ENCODE peak calls at places on chromosomes 16 and 17, in ten cellular contexts. One of them, this sample, is unnamed.

GRCh38 chr17:77028900-77029299 is 111.9 kb upstream of the SEC14L1 start:
- DNase-seq in tibial nerve: no peak
- DNase-seq in glutamatergic neuron: no peak
- DNase-seq in BJ: no peak
- DNase-seq in PC-3: no peak
- DNase-seq in CD8-positive, alpha-beta T cell: no peak
- DNase-seq in AG09309: no peak
- DNase-seq in psoas muscle: no peak
- DNase-seq in Peyer's patch: no peak
- DNase-seq in cardiac muscle cell: no peak
- DNase-seq in this sample: no peak

GRCh38 chr17:7668482-7668881 is 17.8 kb downstream of the ATP1B2 start:
- DNase-seq in tibial nerve: no peak
- DNase-seq in glutamatergic neuron: no peak
- DNase-seq in BJ: no peak
- DNase-seq in PC-3: no peak
- DNase-seq in CD8-positive, alpha-beta T cell: no peak
- DNase-seq in AG09309: no peak
- DNase-seq in psoas muscle: no peak
- DNase-seq in Peyer's patch: no peak
- DNase-seq in cardiac muscle cell: no peak
- DNase-seq in this sample: no peak

GRCh38 chr17:68248199-68248825 is 469 bp downstream of the AMZ2 start:
- DNase-seq in tibial nerve: peak; percentile 41
- DNase-seq in glutamatergic neuron: no peak
- DNase-seq in BJ: no peak
- DNase-seq in PC-3: peak; percentile 29
- DNase-seq in CD8-positive, alpha-beta T cell: no peak
- DNase-seq in AG09309: peak; percentile 32
- DNase-seq in psoas muscle: no peak
- DNase-seq in Peyer's patch: no peak
- DNase-seq in cardiac muscle cell: no peak
- DNase-seq in this sample: no peak

GRCh38 chr17:29933379-29933778 is 3.4 kb upstream of the SSH2 start:
- DNase-seq in tibial nerve: no peak
- DNase-seq in glutamatergic neuron: no peak
- DNase-seq in BJ: no peak
- DNase-seq in PC-3: peak; percentile 39
- DNase-seq in CD8-positive, alpha-beta T cell: no peak
- DNase-seq in AG09309: no peak
- DNase-seq in psoas muscle: no peak
- DNase-seq in Peyer's patch: no peak
- DNase-seq in cardiac muscle cell: peak; percentile 53
- DNase-seq in this sample: no peak

GRCh38 chr17:70169707-70170597 is 620 bp downstream of the KCNJ2 start:
- DNase-seq in tibial nerve: no peak
- DNase-seq in glutamatergic neuron: no peak
- DNase-seq in BJ: no peak
- DNase-seq in PC-3: no peak
- DNase-seq in CD8-positive, alpha-beta T cell: no peak
- DNase-seq in AG09309: peak; percentile 18
- DNase-seq in psoas muscle: peak; percentile 74
- DNase-seq in Peyer's patch: no peak
- DNase-seq in cardiac muscle cell: peak; percentile 13
- DNase-seq in this sample: no peak

GRCh38 chr16:46920402-46921068 is 36.4 kb downstream of the GPT2 start:
- DNase-seq in tibial nerve: no peak
- DNase-seq in glutamatergic neuron: no peak
- DNase-seq in BJ: no peak
- DNase-seq in PC-3: no peak
- DNase-seq in CD8-positive, alpha-beta T cell: no peak
- DNase-seq in AG09309: no peak
- DNase-seq in psoas muscle: no peak
- DNase-seq in Peyer's patch: no peak
- DNase-seq in cardiac muscle cell: no peak
- DNase-seq in this sample: no peak

GRCh38 chr16:1565083-1565805 is 31.8 kb downstream of the TMEM204 start:
- DNase-seq in tibial nerve: no peak
- DNase-seq in glutamatergic neuron: no peak
- DNase-seq in BJ: no peak
- DNase-seq in PC-3: no peak
- DNase-seq in CD8-positive, alpha-beta T cell: no peak
- DNase-seq in AG09309: no peak
- DNase-seq in psoas muscle: no peak
- DNase-seq in Peyer's patch: no peak
- DNase-seq in cardiac muscle cell: no peak
- DNase-seq in this sample: no peak

GRCh38 chr17:61133853-61134252 is 265.8 kb upstream of the TBX2 start:
- DNase-seq in tibial nerve: no peak
- DNase-seq in glutamatergic neuron: no peak
- DNase-seq in BJ: no peak
- DNase-seq in PC-3: no peak
- DNase-seq in CD8-positive, alpha-beta T cell: no peak
- DNase-seq in AG09309: no peak
- DNase-seq in psoas muscle: no peak
- DNase-seq in Peyer's patch: no peak
- DNase-seq in cardiac muscle cell: no peak
- DNase-seq in this sample: no peak

GRCh38 chr16:83956336-83957289 is 3.6 kb downstream of the OSGIN1 start:
- DNase-seq in tibial nerve: peak; percentile 54
- DNase-seq in glutamatergic neuron: peak; percentile 96
- DNase-seq in BJ: no peak
- DNase-seq in PC-3: peak; percentile 74
- DNase-seq in CD8-positive, alpha-beta T cell: peak; percentile 61
- DNase-seq in AG09309: peak; percentile 21
- DNase-seq in psoas muscle: peak; percentile 85
- DNase-seq in Peyer's patch: peak; percentile 89
- DNase-seq in cardiac muscle cell: peak; percentile 85
- DNase-seq in this sample: peak; percentile 87

GRCh38 chr17:2655526-2655925 is 56.0 kb downstream of the CLUH start:
- DNase-seq in tibial nerve: no peak
- DNase-seq in glutamatergic neuron: no peak
- DNase-seq in BJ: no peak
- DNase-seq in PC-3: no peak
- DNase-seq in CD8-positive, alpha-beta T cell: no peak
- DNase-seq in AG09309: no peak
- DNase-seq in psoas muscle: no peak
- DNase-seq in Peyer's patch: no peak
- DNase-seq in cardiac muscle cell: no peak
- DNase-seq in this sample: no peak

GRCh38 chr17:9987779-9988585 is 82.9 kb upstream of the RCVRN start:
- DNase-seq in tibial nerve: no peak
- DNase-seq in glutamatergic neuron: peak; percentile 61
- DNase-seq in BJ: no peak
- DNase-seq in PC-3: no peak
- DNase-seq in CD8-positive, alpha-beta T cell: peak; percentile 2
- DNase-seq in AG09309: no peak
- DNase-seq in psoas muscle: peak; percentile 72
- DNase-seq in Peyer's patch: no peak
- DNase-seq in cardiac muscle cell: peak; percentile 61
- DNase-seq in this sample: peak; percentile 71

GRCh38 chr17:33055171-33055611 is 63.5 kb downstream of the SPACA3 start:
- DNase-seq in tibial nerve: no peak
- DNase-seq in glutamatergic neuron: no peak
- DNase-seq in BJ: no peak
- DNase-seq in PC-3: no peak
- DNase-seq in CD8-positive, alpha-beta T cell: no peak
- DNase-seq in AG09309: no peak
- DNase-seq in psoas muscle: no peak
- DNase-seq in Peyer's patch: no peak
- DNase-seq in cardiac muscle cell: no peak
- DNase-seq in this sample: no peak

DNA sequence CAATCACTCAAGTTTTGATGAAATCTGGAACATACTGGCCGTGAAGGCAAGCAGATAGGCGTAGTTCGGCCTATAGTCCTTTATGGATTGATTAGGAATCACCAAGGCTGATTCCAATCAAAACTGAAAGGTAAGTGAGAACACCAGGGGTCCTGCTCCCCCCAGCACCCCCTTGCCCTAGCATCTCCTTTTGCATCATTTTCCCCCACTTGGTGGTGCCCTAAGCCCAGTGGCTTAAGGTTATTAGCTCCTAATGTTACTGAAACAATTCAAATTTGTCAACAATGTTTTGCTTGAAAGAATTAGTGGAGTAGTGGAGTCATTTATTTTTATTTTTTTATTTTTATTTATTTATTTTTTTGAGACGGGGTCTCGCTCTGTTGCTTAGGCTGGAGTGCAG is 4.9 kb downstream of the SLFN14 start:
- DNase-seq in tibial nerve: no peak
- DNase-seq in glutamatergic neuron: no peak
- DNase-seq in BJ: no peak
- DNase-seq in PC-3: peak; percentile 27
- DNase-seq in CD8-positive, alpha-beta T cell: no peak
- DNase-seq in AG09309: no peak
- DNase-seq in psoas muscle: no peak
- DNase-seq in Peyer's patch: no peak
- DNase-seq in cardiac muscle cell: no peak
- DNase-seq in this sample: no peak
- TF ChIP-seq CTCF in tibial nerve: no peak
- TF ChIP-seq CTCF in glutamatergic neuron: no peak
- TF ChIP-seq CTCF in BJ: peak; percentile 18
- TF ChIP-seq CTCF in PC-3: peak; percentile 36
- TF ChIP-seq CTCF in CD8-positive, alpha-beta T cell: no peak
- TF ChIP-seq CTCF in AG09309: peak; percentile 22
- TF ChIP-seq CTCF in psoas muscle: peak; percentile 26
- TF ChIP-seq CTCF in Peyer's patch: peak; percentile 18
- TF ChIP-seq CTCF in cardiac muscle cell: peak; percentile 17
- TF ChIP-seq CTCF in this sample: peak; percentile 36

GRCh38 chr17:46045639-46046038 is 46.6 kb downstream of the STH start:
- DNase-seq in tibial nerve: no peak
- DNase-seq in glutamatergic neuron: no peak
- DNase-seq in BJ: no peak
- DNase-seq in PC-3: peak; percentile 51
- DNase-seq in CD8-positive, alpha-beta T cell: no peak
- DNase-seq in AG09309: no peak
- DNase-seq in psoas muscle: no peak
- DNase-seq in Peyer's patch: no peak
- DNase-seq in cardiac muscle cell: no peak
- DNase-seq in this sample: no peak

GRCh38 chr17:46042248-46042647 is 43.2 kb downstream of the STH start:
- DNase-seq in tibial nerve: no peak
- DNase-seq in glutamatergic neuron: no peak
- DNase-seq in BJ: no peak
- DNase-seq in PC-3: no peak
- DNase-seq in CD8-positive, alpha-beta T cell: no peak
- DNase-seq in AG09309: no peak
- DNase-seq in psoas muscle: no peak
- DNase-seq in Peyer's patch: no peak
- DNase-seq in cardiac muscle cell: no peak
- DNase-seq in this sample: no peak

GRCh38 chr17:46043606-46044005 is 44.6 kb downstream of the STH start:
- DNase-seq in tibial nerve: no peak
- DNase-seq in glutamatergic neuron: no peak
- DNase-seq in BJ: no peak
- DNase-seq in PC-3: no peak
- DNase-seq in CD8-positive, alpha-beta T cell: no peak
- DNase-seq in AG09309: no peak
- DNase-seq in psoas muscle: no peak
- DNase-seq in Peyer's patch: no peak
- DNase-seq in cardiac muscle cell: no peak
- DNase-seq in this sample: no peak

GRCh38 chr17:46044989-46045388 is 45.9 kb downstream of the STH start:
- DNase-seq in tibial nerve: no peak
- DNase-seq in glutamatergic neuron: no peak
- DNase-seq in BJ: no peak
- DNase-seq in PC-3: no peak
- DNase-seq in CD8-positive, alpha-beta T cell: no peak
- DNase-seq in AG09309: no peak
- DNase-seq in psoas muscle: no peak
- DNase-seq in Peyer's patch: no peak
- DNase-seq in cardiac muscle cell: no peak
- DNase-seq in this sample: no peak

GRCh38 chr17:46044286-46044928 is 45.4 kb downstream of the STH start:
- DNase-seq in tibial nerve: peak; percentile 58
- DNase-seq in glutamatergic neuron: peak; percentile 45
- DNase-seq in BJ: peak; percentile 54
- DNase-seq in PC-3: peak; percentile 92
- DNase-seq in CD8-positive, alpha-beta T cell: peak; percentile 27
- DNase-seq in AG09309: peak; percentile 79
- DNase-seq in psoas muscle: no peak
- DNase-seq in Peyer's patch: peak; percentile 89
- DNase-seq in cardiac muscle cell: peak; percentile 85
- DNase-seq in this sample: no peak
- TF ChIP-seq CTCF in tibial nerve: peak; percentile 84
- TF ChIP-seq CTCF in glutamatergic neuron: peak; percentile 74
- TF ChIP-seq CTCF in BJ: peak; percentile 87
- TF ChIP-seq CTCF in PC-3: peak; percentile 99
- TF ChIP-seq CTCF in CD8-positive, alpha-beta T cell: peak; percentile 81
- TF ChIP-seq CTCF in AG09309: peak; percentile 84
- TF ChIP-seq CTCF in psoas muscle: peak; percentile 86
- TF ChIP-seq CTCF in Peyer's patch: peak; percentile 94
- TF ChIP-seq CTCF in cardiac muscle cell: peak; percentile 85
- TF ChIP-seq CTCF in this sample: peak; percentile 66

DNA sequence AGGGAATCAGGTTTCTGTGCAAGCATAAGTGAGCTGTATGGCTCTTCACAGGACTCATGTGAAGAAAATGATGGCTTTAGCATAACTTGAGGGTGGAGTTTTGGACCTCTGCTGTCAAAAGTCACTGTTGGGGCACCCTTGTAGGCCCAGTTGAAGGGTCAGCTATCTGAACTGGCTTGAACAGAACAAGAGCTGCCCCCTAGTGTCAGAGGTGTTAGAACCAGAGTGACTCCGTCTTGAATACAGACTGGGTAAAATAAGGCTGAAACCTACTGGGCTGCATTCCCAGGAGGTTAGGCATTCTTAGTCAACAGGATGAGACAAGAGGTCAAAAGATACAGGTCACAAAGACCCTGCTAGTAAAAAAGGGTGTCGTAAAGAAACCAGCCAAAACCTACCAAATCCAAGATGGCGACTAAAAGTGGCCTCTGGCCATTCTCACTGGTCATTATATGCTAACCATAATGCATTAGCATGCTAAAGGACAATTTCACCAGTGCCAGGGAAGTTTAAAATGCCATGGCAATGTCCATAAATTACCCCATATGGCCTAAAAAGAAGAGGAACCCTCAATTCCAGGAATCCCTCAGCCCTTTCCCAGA is 484.0 kb upstream of the ERCC4 start:
- DNase-seq in tibial nerve: no peak
- DNase-seq in glutamatergic neuron: no peak
- DNase-seq in BJ: no peak
- DNase-seq in PC-3: no peak
- DNase-seq in CD8-positive, alpha-beta T cell: no peak
- DNase-seq in AG09309: no peak
- DNase-seq in psoas muscle: no peak
- DNase-seq in Peyer's patch: no peak
- DNase-seq in cardiac muscle cell: no peak
- DNase-seq in this sample: no peak
- TF ChIP-seq CTCF in tibial nerve: no peak
- TF ChIP-seq CTCF in glutamatergic neuron: no peak
- TF ChIP-seq CTCF in BJ: no peak
- TF ChIP-seq CTCF in PC-3: no peak
- TF ChIP-seq CTCF in CD8-positive, alpha-beta T cell: no peak
- TF ChIP-seq CTCF in AG09309: no peak
- TF ChIP-seq CTCF in psoas muscle: no peak
- TF ChIP-seq CTCF in Peyer's patch: no peak
- TF ChIP-seq CTCF in cardiac muscle cell: no peak
- TF ChIP-seq CTCF in this sample: peak; percentile 28

DNA sequence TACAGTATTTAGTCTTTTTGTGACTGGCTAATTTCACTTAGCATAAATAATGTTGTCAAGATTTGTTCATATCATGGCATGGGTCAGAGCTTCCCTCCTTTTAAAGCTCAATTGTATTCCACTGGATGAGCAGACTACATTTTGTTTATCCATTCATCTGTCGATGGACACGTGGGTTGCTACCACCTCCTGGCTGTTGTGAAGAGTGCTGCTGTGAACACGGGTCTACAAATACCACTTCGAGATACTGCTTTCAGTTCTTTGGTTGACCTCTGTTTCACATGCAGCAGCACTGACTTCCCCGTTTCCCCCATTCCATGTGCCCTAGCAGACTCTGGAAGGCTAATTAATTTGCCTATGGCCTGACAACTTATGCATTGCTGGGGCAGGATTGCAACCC is 285.4 kb downstream of the SHISA9 start:
- DNase-seq in tibial nerve: no peak
- DNase-seq in glutamatergic neuron: no peak
- DNase-seq in BJ: no peak
- DNase-seq in PC-3: no peak
- DNase-seq in CD8-positive, alpha-beta T cell: no peak
- DNase-seq in AG09309: no peak
- DNase-seq in psoas muscle: no peak
- DNase-seq in Peyer's patch: no peak
- DNase-seq in cardiac muscle cell: no peak
- DNase-seq in this sample: no peak
- TF ChIP-seq CTCF in tibial nerve: no peak
- TF ChIP-seq CTCF in glutamatergic neuron: no peak
- TF ChIP-seq CTCF in BJ: no peak
- TF ChIP-seq CTCF in PC-3: no peak
- TF ChIP-seq CTCF in CD8-positive, alpha-beta T cell: no peak
- TF ChIP-seq CTCF in AG09309: no peak
- TF ChIP-seq CTCF in psoas muscle: no peak
- TF ChIP-seq CTCF in Peyer's patch: no peak
- TF ChIP-seq CTCF in cardiac muscle cell: no peak
- TF ChIP-seq CTCF in this sample: no peak

This sample was measured in GM10248.